ENCODE peak calls at places on chromosomes 4 and X, in nine cellular contexts. O is breast epithelium, K is HL-60, H is H1, D is stomach, S is endothelial cell of umbilical vein, J is suprapubic skin, U is spleen, E is Panc1. N is an unnamed sample.

GRCh38 chrX:43745938-43746721 is 90.0 kb downstream of the MAOA start:
- DNase-seq in H (no peak), O (no peak), D (no peak), J (no peak), E (no peak), U (no peak), S (no peak), K (no peak), N (no peak)

GRCh38 chr4:172147702-172148101 is 334.5 kb downstream of the GALNTL6 start:
- DNase-seq in K (no peak), O (no peak), E (no peak), S (no peak), U (no peak), J (no peak), H (no peak), D (no peak), N (no peak)

GRCh38 chr4:122765702-122766352 is 33.3 kb downstream of the BBS12 start:
- DNase-seq in S (peak), K (no peak), H (no peak), U (no peak), J (no peak), O (no peak), D (no peak), E (no peak), N (no peak)

GRCh38 chrX:42707742-42708141 is 70.2 kb downstream of the PPP1R2C start:
- DNase-seq in O (no peak), E (no peak), S (no peak), K (no peak), U (no peak), D (no peak), H (no peak), J (no peak), N (no peak)

GRCh38 chrX:133085785-133086184 is 11.1 kb downstream of the USP26 start:
- DNase-seq in D (no peak), U (no peak), K (no peak), S (no peak), H (no peak), E (no peak), J (no peak), O (no peak), N (no peak)

GRCh38 chrX:112645774-112646173 is 34.0 kb downstream of the LHFPL1 start:
- DNase-seq in J (no peak), S (no peak), O (no peak), D (no peak), E (no peak), H (no peak), U (no peak), K (no peak), N (no peak)

GRCh38 chr4:25283948-25284347 is 28.6 kb upstream of the ZCCHC4 start:
- DNase-seq in K (no peak), J (no peak), O (no peak), S (no peak), D (no peak), E (no peak), H (no peak), U (no peak), N (no peak)

GRCh38 chrX:106726485-106727437 is at the start of gene RNF128:
- DNase-seq in U (peak), D (peak), O (no peak), E (no peak), J (no peak), H (peak), S (no peak), K (no peak), N (peak)

GRCh38 chr4:140719693-140720092 is 36.5 kb downstream of the TBC1D9 start:
- DNase-seq in J (no peak), D (no peak), U (no peak), H (no peak), S (no peak), O (no peak), K (no peak), E (no peak), N (no peak)

GRCh38 chrX:109886122-109886761 is 116.7 kb upstream of the TMEM164 start:
- DNase-seq in E (peak), K (peak), H (no peak), O (no peak), D (peak), J (no peak), S (peak), U (no peak), N (no peak)

GRCh38 chr4:55125087-55125721 is at the start of gene KDR:
- DNase-seq in O (peak), J (no peak), U (no peak), K (no peak), S (peak), H (no peak), D (peak), E (no peak), N (peak)

GRCh38 chrX:41526925-41527324 is 79.8 kb downstream of the NYX start:
- DNase-seq in U (no peak), E (no peak), S (peak), J (no peak), H (no peak), D (no peak), K (no peak), O (no peak), N (no peak)

GRCh38 chrX:32532282-32532681 is 679.1 kb downstream of the DMD start:
- DNase-seq in O (no peak), S (peak), H (no peak), U (no peak), D (no peak), E (no peak), J (no peak), K (no peak), N (no peak)

GRCh38 chr4:20992002-20992401 is 291.7 kb downstream of the PACRGL start:
- DNase-seq in J (no peak), H (no peak), O (no peak), U (no peak), E (no peak), D (no peak), K (no peak), S (peak), N (no peak)

GRCh38 chr4:129109965-129110824 is 14.2 kb downstream of the C4orf33 start:
- DNase-seq in K (no peak), U (no peak), E (no peak), J (no peak), D (no peak), O (no peak), S (no peak), H (no peak), N (no peak)

GRCh38 chrX:132488819-132489255 is at the start of gene MBNL3:
- DNase-seq in D (peak), H (no peak), K (peak), E (no peak), O (peak), J (peak), S (peak), U (peak), N (peak)

GRCh38 chrX:21509912-21510311 is 135.7 kb downstream of the CNKSR2 start:
- DNase-seq in J (no peak), D (no peak), H (no peak), E (no peak), K (no peak), O (no peak), S (peak), U (no peak), N (no peak)

GRCh38 chrX:132171478-132171877 is 43.7 kb upstream of the FRMD7 start:
- DNase-seq in H (no peak), E (no peak), U (no peak), O (no peak), K (no peak), J (no peak), S (peak), D (no peak), N (no peak)

GRCh38 chr4:56976878-56977320 is 507 bp downstream of the NOA1 start:
- DNase-seq in E (no peak), O (no peak), S (peak), J (no peak), U (peak), K (peak), H (no peak), D (peak), N (peak)

GRCh38 chr4:26039950-26040349 is 125.9 kb downstream of the SMIM20 start:
- DNase-seq in K (no peak), O (no peak), E (no peak), J (no peak), U (no peak), H (no peak), S (no peak), D (no peak), N (no peak)

GRCh38 chrX:2697306-2697705 is 6.2 kb downstream of the CD99 start:
- DNase-seq in K (no peak), H (no peak), O (no peak), S (no peak), E (no peak), U (peak), D (no peak), J (no peak), N (no peak)

GRCh38 chr4:80459918-80460473 is 124.5 kb downstream of the CFAP299 start:
- DNase-seq in J (no peak), K (no peak), E (no peak), U (no peak), H (no peak), D (no peak), O (no peak), S (no peak), N (no peak)

GRCh38 chr4:43234626-43235025 is 342.1 kb downstream of the GRXCR1 start:
- DNase-seq in O (no peak), E (no peak), J (no peak), U (no peak), H (no peak), K (no peak), S (no peak), D (no peak), N (no peak)

GRCh38 chrX:45274576-45274975 is 73.9 kb upstream of the DIPK2B start:
- DNase-seq in D (no peak), S (peak), J (no peak), H (no peak), U (no peak), K (no peak), O (no peak), E (no peak), N (no peak)

GRCh38 chr4:32499176-32499575 is 1779.0 kb downstream of the PCDH7 start:
- DNase-seq in U (no peak), K (no peak), H (no peak), J (no peak), D (no peak), O (no peak), S (no peak), E (no peak), N (no peak)

GRCh38 chr4:101160792-101161592 is 186.3 kb downstream of the PPP3CA start:
- DNase-seq in O (no peak), E (no peak), J (no peak), S (no peak), K (no peak), U (no peak), D (no peak), H (no peak), N (no peak)

GRCh38 chr4:12583286-12583685 is 900.9 kb downstream of the RAB28 start:
- DNase-seq in O (no peak), J (no peak), U (no peak), S (no peak), D (no peak), K (no peak), E (no peak), H (no peak), N (no peak)

GRCh38 chr4:169012049-169012448 is 2.0 kb upstream of the CBR4 start:
- DNase-seq in J (no peak), H (no peak), D (no peak), U (no peak), S (no peak), E (no peak), K (no peak), O (no peak), N (no peak)

GRCh38 chr4:98501383-98501782 is 157.0 kb downstream of the TSPAN5 start:
- DNase-seq in J (no peak), D (no peak), K (no peak), H (no peak), O (no peak), U (no peak), S (no peak), E (no peak), N (no peak)

DNA sequence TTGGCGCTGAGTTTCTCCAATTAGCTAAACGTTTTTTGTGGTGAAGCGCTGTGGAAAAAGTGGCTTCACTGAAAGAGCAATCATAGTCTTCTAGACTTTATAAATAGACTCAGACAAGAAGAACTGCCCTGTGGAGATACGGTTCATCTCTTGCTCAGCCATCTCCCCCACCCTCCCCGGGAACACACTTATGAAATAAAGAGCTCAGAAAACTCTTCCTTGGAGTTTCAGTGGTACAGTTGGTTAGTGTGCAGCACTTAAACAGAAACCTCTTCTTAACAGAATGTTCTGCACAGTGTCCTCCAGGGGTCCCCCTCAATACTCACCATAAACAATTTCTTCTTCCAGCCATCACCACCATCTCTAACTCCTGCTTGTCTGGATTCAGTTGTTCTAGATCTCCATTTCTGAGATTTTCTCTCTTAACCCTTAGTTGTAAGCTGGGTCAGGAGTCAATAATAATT is 313.0 kb downstream of the ARHGAP10 start:
- DNase-seq in S (peak), K (no peak), O (no peak), U (no peak), D (no peak), E (no peak), H (no peak), J (no peak), N (no peak)
- TF ChIP-seq CTCF in S (peak), K (no peak), O (no peak), U (peak), D (no peak), E (no peak), H (no peak), J (no peak), N (no peak)

DNA sequence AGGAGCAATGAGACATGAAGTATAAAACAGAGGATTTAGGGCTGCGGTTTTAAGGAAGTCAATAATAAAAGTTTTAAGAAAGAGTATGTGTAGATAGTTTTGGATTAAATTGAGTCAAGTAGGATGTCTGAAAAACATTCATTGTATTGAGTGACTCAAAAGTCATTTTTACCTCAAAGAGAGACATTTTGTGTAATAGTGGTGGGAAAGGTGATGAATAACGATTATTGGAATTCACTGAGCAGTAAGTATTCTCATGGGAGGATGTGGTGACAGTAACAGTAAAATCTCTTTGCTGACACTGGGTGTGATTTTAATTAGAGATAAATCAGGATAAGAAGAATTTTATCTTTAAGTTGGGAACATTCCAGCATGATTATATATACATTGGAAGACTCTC is 233.6 kb downstream of the PDHA2 start:
- DNase-seq in J (no peak), S (no peak), D (no peak), U (no peak), K (no peak), H (no peak), O (no peak), E (no peak), N (no peak)
- TF ChIP-seq POLR2AphosphoS5 in J (no peak), S (no peak), D (no peak), U (no peak), K (no peak), H (no peak), O (no peak), E (no peak), N (no peak)

DNA sequence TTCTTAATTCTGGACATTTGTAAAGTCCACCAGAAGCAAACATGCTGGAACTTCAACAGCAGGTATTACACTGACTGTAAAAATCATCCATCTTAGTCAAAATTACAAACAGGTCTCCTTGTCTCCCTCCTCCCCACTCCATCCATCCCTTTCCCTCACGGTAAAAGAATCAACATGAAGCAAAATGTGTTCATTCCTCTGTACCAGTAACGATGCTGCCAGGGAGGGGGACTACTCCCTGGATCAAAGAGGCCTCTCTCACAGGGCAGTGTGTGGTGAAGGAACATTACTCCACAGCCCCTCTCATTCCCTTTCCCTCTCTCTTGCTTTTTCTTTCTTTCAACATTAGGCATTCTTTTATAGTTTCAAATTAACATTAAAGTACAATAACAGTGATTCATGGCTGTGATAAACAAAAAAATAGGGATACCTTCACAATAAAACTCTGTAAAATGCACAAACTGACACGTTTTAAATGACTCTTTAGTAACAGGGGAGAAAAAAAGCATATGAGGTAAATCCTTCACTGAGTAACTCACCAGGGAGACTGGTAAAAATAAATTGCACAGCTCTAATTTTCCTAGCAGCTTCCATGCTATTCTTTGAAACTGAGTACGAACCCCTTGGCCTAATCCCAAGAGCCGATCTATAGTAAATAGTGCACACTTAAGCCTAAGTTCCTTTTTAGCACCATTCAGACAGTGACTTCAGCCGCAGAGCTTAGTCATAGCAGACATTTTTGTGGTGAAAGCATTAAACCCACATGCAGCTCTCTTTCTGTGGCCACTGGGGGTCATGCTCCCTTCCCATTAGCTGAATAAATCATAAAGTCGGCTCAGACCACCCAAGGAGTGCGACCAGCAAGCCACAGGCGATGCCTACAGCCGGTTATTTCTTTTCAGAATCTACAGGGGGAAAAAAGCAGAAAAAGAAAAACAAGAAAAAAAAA is 215.6 kb upstream of the GYPA start:
- DNase-seq in O (no peak), U (no peak), J (no peak), S (peak), E (peak), H (no peak), D (no peak), K (peak), N (no peak)
- TF ChIP-seq CTCF in O (no peak), U (no peak), J (no peak), S (peak), E (no peak), H (peak), D (no peak), K (no peak), N (no peak)

GRCh38 chr4:73413294-73413755 is 9.2 kb downstream of the ALB start:
- DNase-seq in O (no peak), H (no peak), U (no peak), E (no peak), D (no peak), J (no peak), S (no peak), K (no peak), N (no peak)
- TF ChIP-seq POLR2AphosphoS5 in O (no peak), H (no peak), U (no peak), E (no peak), D (no peak), J (no peak), S (no peak), K (no peak), N (no peak)

DNA sequence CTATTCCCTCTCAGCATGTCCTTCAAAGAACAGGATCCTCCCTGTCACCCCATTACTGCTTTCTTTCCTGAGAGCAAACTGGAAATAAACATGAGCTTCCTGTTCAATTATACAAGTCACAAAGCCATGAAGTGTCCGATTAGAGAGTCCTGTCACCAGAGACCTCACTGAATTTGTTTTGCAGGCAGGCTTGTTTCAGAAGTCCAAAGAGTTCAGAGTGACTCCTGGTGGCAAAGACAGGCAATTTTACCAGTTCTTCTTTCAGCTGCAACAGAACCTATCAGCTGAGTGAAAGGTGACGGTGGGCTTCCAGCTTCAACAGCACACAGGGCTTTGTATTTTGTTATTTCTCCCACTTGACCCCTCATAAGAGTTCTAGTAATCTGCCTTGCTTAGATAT is 6.4 kb downstream of the ELK1 start:
- DNase-seq in D (no peak), U (no peak), K (peak), E (no peak), S (peak), H (no peak), J (no peak), O (no peak), N (no peak)
- TF ChIP-seq CTCF in D (peak), U (peak), K (peak), E (peak), S (peak), H (peak), J (no peak), O (no peak), N (peak)

GRCh38 chr4:147542229-147542990 is 61.5 kb downstream of the EDNRA start:
- DNase-seq in S (no peak), E (no peak), K (no peak), D (no peak), J (no peak), U (no peak), O (no peak), H (no peak), N (peak)
- TF ChIP-seq POLR2AphosphoS5 in S (no peak), E (no peak), K (no peak), D (no peak), J (no peak), U (no peak), O (no peak), H (no peak), N (no peak)

GRCh38 chr4:173171098-173171497 is 2.5 kb downstream of the GALNT7 start:
- DNase-seq in S (peak), H (no peak), U (no peak), J (no peak), D (no peak), O (no peak), K (peak), E (no peak), N (no peak)
- TF ChIP-seq CTCF in S (peak), H (peak), U (no peak), J (no peak), D (no peak), O (no peak), K (no peak), E (peak), N (no peak)

GRCh38 chr4:45120163-45120562 is 393.8 kb upstream of the GNPDA2 start:
- DNase-seq in H (no peak), D (no peak), U (no peak), S (no peak), K (no peak), J (no peak), O (no peak), E (no peak), N (no peak)
- TF ChIP-seq POLR2AphosphoS5 in H (no peak), D (no peak), U (no peak), S (no peak), K (no peak), J (no peak), O (no peak), E (no peak), N (no peak)

DNA sequence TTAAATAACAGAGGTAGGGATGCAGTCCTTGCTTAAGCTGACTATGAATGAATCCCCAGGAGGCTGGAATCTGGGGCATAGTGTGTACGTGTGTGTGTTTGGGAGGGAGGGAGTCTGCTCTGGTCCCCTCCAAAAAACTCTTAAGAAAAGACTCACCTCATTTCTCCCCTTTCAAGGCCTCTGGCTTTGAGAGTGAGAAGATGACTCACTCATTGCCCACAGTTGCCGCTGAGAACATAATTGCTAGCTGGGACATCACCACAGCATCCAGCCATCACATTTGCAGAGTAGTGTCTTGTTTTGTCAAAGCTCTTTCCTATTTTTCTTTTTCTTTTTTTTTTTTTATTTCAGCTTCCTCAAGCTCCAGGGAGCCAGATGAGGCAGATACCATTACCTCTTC is 61.7 kb upstream of the LAS1L start:
- DNase-seq in H (no peak), D (no peak), O (peak), K (peak), S (peak), J (no peak), U (no peak), E (no peak), N (peak)
- TF ChIP-seq CTCF in H (no peak), D (no peak), O (no peak), K (no peak), S (no peak), J (no peak), U (no peak), E (no peak), N (no peak)

GRCh38 chrX:38666909-38667308 is 105.6 kb downstream of the TSPAN7 start:
- DNase-seq in H (no peak), S (no peak), E (no peak), K (no peak), U (no peak), J (no peak), O (no peak), D (no peak), N (no peak)
- TF ChIP-seq POLR2AphosphoS5 in H (no peak), S (no peak), E (no peak), K (no peak), U (no peak), J (no peak), O (no peak), D (no peak), N (no peak)

N was measured in upper lobe of left lung.